ENCODE peak calls at places on chromosomes 1 and 21, in ten cellular contexts. P is CD4-positive, CD25-positive, alpha-beta regulatory T cell; T is cardiac muscle cell; F is heart right ventricle; D is MM.1S; Y is CD8-positive, alpha-beta memory T cell; O is lower lobe of right lung; R is IMR-90; G is spleen; Q is CD8-positive, alpha-beta T cell. A is an unnamed sample. For H3K36me3 and H3K9me3, the result is how much of the 10 kb centered on the place peaks cover.

GRCh38 chr1:44645466-44646244 is 28.6 kb downstream of the TMEM53 start:
- DNase-seq in R (peak), Y (no peak), D (no peak), F (no peak), G (no peak), Q (no peak), O (no peak), P (no peak), T (no peak), A (no peak)

GRCh38 chr21:37670883-37671282 is 245.4 kb downstream of the KCNJ6 start:
- DNase-seq in P (no peak), T (peak), G (no peak), D (no peak), Q (no peak), O (no peak), R (peak), F (no peak), Y (no peak), A (no peak)

GRCh38 chr1:67019600-67020136 is 34.3 kb downstream of the SLC35D1 start:
- DNase-seq in Y (no peak), D (no peak), Q (no peak), G (no peak), T (peak), O (no peak), R (peak), F (peak), P (no peak), A (no peak)

GRCh38 chr1:20237646-20238045 is 51.3 kb upstream of the PLA2G2C start:
- DNase-seq in D (no peak), T (no peak), F (no peak), Y (no peak), Q (no peak), R (no peak), O (no peak), P (no peak), G (no peak), A (peak)

GRCh38 chr1:63949965-63950364 is 176.1 kb downstream of the ROR1 start:
- DNase-seq in R (no peak), T (peak), Y (no peak), P (no peak), O (no peak), Q (no peak), G (no peak), D (no peak), F (peak), A (no peak)

GRCh38 chr1:178324003-178324402 is 172.8 kb downstream of the CLEC20A start:
- DNase-seq in Q (no peak), F (no peak), T (no peak), G (no peak), D (no peak), P (no peak), Y (no peak), O (no peak), R (peak), A (no peak)

GRCh38 chr1:93815738-93816110 is 63.3 kb downstream of the DNTTIP2 start:
- DNase-seq in Q (no peak), P (no peak), O (no peak), R (no peak), T (no peak), D (no peak), F (no peak), G (no peak), Y (no peak), A (no peak)

GRCh38 chr1:180237850-180238476 is 7.9 kb downstream of the LHX4 start:
- DNase-seq in R (no peak), D (no peak), O (no peak), F (no peak), Y (no peak), T (no peak), P (no peak), Q (no peak), G (no peak), A (no peak)

GRCh38 chr1:26785611-26786436 is 1.9 kb upstream of the PIGV start:
- DNase-seq in Y (peak), Q (no peak), F (peak), P (peak), O (no peak), R (peak), D (no peak), T (peak), G (no peak), A (peak)

GRCh38 chr1:152111515-152111968 is 3.7 kb downstream of the TCHH start:
- DNase-seq in P (no peak), G (peak), D (peak), T (peak), O (no peak), R (peak), Y (no peak), F (no peak), Q (no peak), A (no peak)

GRCh38 chr1:29688477-29689365 is 452.4 kb downstream of the PTPRU start:
- DNase-seq in O (no peak), T (peak), Y (no peak), D (no peak), F (no peak), P (no peak), G (no peak), R (peak), Q (no peak), A (no peak)

GRCh38 chr1:203519896-203520295 is 25.9 kb downstream of the OPTC start:
- DNase-seq in F (no peak), G (no peak), Y (no peak), T (no peak), P (no peak), O (no peak), Q (no peak), R (no peak), D (no peak), A (no peak)
- H3K36me3 ChIP-seq in F (under half), G (under half), Y (under half), T (under half), P (under half), O (under half), Q (under half), R (under half), D (under half), A (under half)

DNA sequence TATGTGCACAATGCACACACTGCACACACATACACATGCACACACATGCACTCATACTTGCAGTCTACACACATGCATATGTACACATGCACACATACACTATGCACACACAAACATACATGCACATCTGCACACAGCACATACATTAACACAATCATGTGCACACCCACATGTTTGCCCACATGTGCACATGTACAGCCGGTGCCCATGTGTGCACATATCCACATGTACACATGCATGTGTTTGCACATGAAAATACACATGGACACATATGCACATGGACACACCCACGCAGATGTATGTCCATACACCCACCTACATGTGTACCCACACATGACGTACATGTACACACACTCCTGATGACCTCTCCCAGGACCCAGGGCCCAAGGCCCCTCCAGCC is 105.1 kb upstream of the ACTRT2 start:
- DNase-seq in O (no peak), G (no peak), R (no peak), Y (no peak), P (no peak), F (no peak), D (no peak), Q (no peak), T (no peak), A (no peak)
- H3K9me3 ChIP-seq in O (under half), G (under half), R (half or more), Y (under half), P (under half), F (under half), D (under half), Q (under half), T (under half), A (under half)

GRCh38 chr21:44325386-44326271 is 13.6 kb downstream of the CFAP410 start:
- DNase-seq in T (no peak), R (no peak), P (no peak), G (no peak), D (no peak), O (no peak), Q (no peak), Y (no peak), F (no peak), A (no peak)
- H3K36me3 ChIP-seq in T (under half), R (half or more), P (under half), G (half or more), D (under half), O (half or more), Q (under half), Y (under half), F (half or more), A (under half)

DNA sequence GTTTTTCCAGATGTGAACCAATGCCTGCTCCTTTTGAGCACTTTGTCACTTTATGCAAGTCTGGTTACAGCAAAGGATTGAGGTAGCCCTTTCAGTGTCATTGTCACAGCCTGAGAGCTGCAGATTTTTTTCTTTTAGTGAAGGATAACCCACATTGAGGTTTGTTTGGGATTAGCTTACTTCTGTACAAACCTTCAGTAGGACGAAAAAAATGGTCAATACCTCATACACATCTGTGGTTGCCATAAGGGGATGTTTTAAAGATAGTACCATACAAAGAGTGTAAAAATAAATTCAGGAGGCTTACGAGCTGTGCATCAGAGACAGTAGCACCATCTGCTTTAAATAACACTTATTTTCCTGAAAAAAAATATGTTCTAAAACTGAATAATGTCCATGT is 566.0 kb downstream of the AJAP1 start:
- DNase-seq in D (no peak), R (no peak), O (no peak), P (no peak), T (no peak), F (no peak), Y (no peak), G (no peak), Q (no peak), A (peak)
- H3K9me3 ChIP-seq in D (under half), R (under half), O (under half), P (under half), T (under half), F (under half), Y (under half), G (under half), Q (under half), A (under half)

GRCh38 chr1:182850319-182850718 is 11.2 kb downstream of the DHX9 start:
- DNase-seq in O (no peak), G (no peak), F (no peak), T (no peak), Y (no peak), Q (no peak), R (no peak), D (no peak), P (no peak), A (no peak)

GRCh38 chr1:182857212-182857611 is 18.1 kb downstream of the DHX9 start:
- DNase-seq in Q (no peak), G (no peak), Y (no peak), D (no peak), R (no peak), T (no peak), O (no peak), P (no peak), F (no peak), A (no peak)

GRCh38 chr1:182860658-182861057 is 21.5 kb downstream of the DHX9 start:
- DNase-seq in Y (no peak), R (no peak), P (no peak), G (no peak), D (no peak), T (no peak), Q (no peak), O (no peak), F (no peak), A (no peak)

GRCh38 chr1:182851825-182852224 is 12.7 kb downstream of the DHX9 start:
- DNase-seq in Q (no peak), R (no peak), G (no peak), F (no peak), P (no peak), D (no peak), Y (no peak), O (no peak), T (no peak), A (no peak)

GRCh38 chr1:182855886-182856285 is 16.7 kb downstream of the DHX9 start:
- DNase-seq in D (no peak), P (no peak), O (no peak), T (no peak), Q (no peak), F (no peak), G (no peak), R (no peak), Y (no peak), A (no peak)
- H3K36me3 ChIP-seq in D (half or more), P (half or more), O (half or more), T (half or more), Q (half or more), F (half or more), G (half or more), R (half or more), Y (half or more), A (half or more)

DNA sequence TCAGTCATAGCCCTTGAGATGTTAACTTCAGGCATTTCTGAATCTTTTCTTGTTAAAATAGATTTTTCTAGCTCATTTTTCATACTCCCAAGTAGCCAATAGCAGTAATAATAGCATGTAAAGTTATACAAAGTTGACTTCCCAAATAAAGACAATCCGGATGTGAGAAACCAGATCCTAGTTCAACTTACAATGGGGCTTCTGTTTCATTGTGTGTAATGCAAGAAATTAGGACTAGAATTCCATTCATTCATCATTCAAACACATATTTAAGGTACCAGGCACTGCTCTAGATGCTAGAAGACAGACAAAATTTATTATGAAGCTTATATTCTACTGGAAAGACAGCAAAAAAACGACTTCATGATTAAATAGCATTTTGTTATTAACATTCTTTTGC is 240.3 kb downstream of the OLFM3 start:
- DNase-seq in D (no peak), R (no peak), Y (no peak), P (no peak), O (no peak), Q (no peak), G (no peak), F (no peak), T (no peak), A (no peak)
- H3K9me3 ChIP-seq in D (under half), R (under half), Y (under half), P (under half), O (under half), Q (under half), G (under half), F (under half), T (under half), A (under half)

DNA sequence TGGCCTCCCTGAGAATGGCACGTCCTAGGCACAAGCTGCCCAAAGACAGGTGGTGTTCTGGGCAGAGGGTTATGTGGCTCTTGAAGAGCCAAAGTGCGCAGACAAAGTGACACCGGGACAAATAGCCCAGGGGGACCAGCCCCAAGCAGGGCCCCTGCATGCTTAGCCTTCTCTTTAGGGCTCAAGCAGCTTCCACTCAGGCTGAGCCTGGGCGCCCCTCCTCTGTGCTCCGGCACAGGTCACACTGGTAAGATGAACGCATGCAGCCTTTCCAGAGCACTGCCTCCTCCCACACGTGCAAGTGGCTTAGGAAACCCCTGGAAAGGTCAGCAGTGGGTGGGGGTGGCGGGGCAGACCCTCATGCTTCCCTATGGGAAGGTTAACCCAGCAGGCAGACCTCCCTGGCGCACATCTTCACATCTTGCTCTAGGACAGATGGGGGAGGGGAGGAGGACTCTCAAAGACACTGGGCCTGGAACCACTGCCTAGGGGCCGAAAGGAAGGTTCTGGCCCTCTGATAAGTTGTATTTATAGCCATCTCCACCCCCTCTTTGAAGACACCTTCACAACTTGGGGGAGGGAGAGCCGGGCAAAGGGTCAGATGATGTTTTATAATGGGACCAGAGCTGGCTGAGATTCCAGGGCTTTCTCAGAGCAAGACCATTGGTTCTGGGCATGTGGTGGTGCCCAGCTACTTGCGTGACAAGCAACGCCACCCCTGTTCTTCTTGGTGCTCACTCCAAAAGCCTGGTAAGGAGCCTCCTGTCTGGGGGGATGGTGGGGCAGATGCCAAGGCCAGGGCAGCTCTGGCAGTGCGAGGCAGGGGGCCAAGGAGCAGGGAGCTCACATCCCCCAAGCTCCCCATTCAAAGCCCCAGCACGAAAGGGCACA is 5.5 kb downstream of the KLHL21 start:
- DNase-seq in G (no peak), P (no peak), F (no peak), T (no peak), Q (no peak), Y (no peak), O (no peak), R (no peak), D (no peak), A (no peak)
- H3K36me3 ChIP-seq in G (half or more), P (half or more), F (half or more), T (under half), Q (half or more), Y (half or more), O (half or more), R (half or more), D (under half), A (under half)

GRCh38 chr1:50424045-50424939 is 1.0 kb upstream of the DMRTA2 start:
- DNase-seq in Q (no peak), Y (no peak), G (no peak), T (no peak), P (peak), R (no peak), O (no peak), F (no peak), D (no peak), A (no peak)

GRCh38 chr1:50425376-50426107 is 2.3 kb upstream of the DMRTA2 start:
- DNase-seq in Q (no peak), F (no peak), T (peak), Y (no peak), P (no peak), D (no peak), O (no peak), G (no peak), R (no peak), A (no peak)

GRCh38 chr1:50423670-50424000 is 392 bp upstream of the DMRTA2 start:
- DNase-seq in Q (no peak), R (no peak), F (no peak), P (peak), O (peak), D (no peak), Y (no peak), G (no peak), T (peak), A (no peak)

GRCh38 chr1:50426108-50426700 is 3.0 kb upstream of the DMRTA2 start:
- DNase-seq in T (no peak), R (no peak), Q (no peak), D (no peak), F (no peak), G (no peak), Y (no peak), O (no peak), P (no peak), A (no peak)

DNA sequence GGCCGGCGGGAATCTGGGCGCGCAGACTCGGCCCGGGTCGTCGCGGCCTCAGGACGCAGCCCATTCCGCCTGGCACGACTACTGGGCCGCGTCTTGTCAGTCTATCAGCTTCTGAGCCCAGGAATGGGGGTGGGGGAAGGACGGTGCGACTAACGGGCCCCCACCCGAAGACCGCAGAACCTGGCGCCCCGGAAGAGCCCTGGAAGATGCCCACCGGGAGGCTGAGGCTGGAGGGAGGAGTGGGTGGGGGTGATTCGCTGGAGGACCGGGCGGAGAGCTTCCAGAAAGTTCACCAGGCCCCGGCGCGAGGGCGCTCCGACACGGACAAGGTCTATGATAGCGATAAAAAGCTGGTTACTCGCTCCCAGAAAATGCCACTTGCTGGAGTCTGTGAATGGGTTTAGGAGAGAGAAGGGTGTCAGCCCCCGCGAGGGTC is 1.7 kb upstream of the DMRTA2 start:
- DNase-seq in T (no peak), D (no peak), Y (no peak), G (no peak), O (no peak), R (no peak), Q (no peak), P (no peak), F (no peak), A (no peak)
- H3K9me3 ChIP-seq in T (under half), D (under half), Y (under half), G (under half), O (under half), R (under half), Q (under half), P (under half), F (under half), A (under half)